ENCODE peak calls at places on chromosome 19, in seven cellular contexts. One of them, this sample, is unnamed.

GRCh38 chr19:29971002-29971401 is 29.0 kb downstream of the URI1 start:
- DNase-seq in stimulated activated CD8-positive, alpha-beta memory T cell treated with anti-CD3 and anti-CD28 coated beads, Interleukin-4, amount 100 ng/mL, for 24 hours: no peak
- DNase-seq in BJ: no peak
- DNase-seq in stimulated activated CD4-positive, alpha-beta T cell treated with anti-CD3 and anti-CD28 coated beads, Interleukin-12 subunit alpha, Interleukin-12 subunit beta, amount 100 ng/mL, for 24 hours: no peak
- DNase-seq in ELF-1: no peak
- DNase-seq in T-helper 1 cell: no peak
- DNase-seq in activated CD8-positive, alpha-beta memory T cell treated with anti-CD3 and anti-CD28 coated beads for 1 hour: no peak
- DNase-seq in this sample: no peak

GRCh38 chr19:39401549-39402416 is 4.9 kb upstream of the ZFP36 start:
- DNase-seq in stimulated activated CD8-positive, alpha-beta memory T cell treated with anti-CD3 and anti-CD28 coated beads, Interleukin-4, amount 100 ng/mL, for 24 hours: peak
- DNase-seq in BJ: no peak
- DNase-seq in stimulated activated CD4-positive, alpha-beta T cell treated with anti-CD3 and anti-CD28 coated beads, Interleukin-12 subunit alpha, Interleukin-12 subunit beta, amount 100 ng/mL, for 24 hours: peak
- DNase-seq in ELF-1: peak
- DNase-seq in T-helper 1 cell: peak
- DNase-seq in activated CD8-positive, alpha-beta memory T cell treated with anti-CD3 and anti-CD28 coated beads for 1 hour: peak
- DNase-seq in this sample: no peak

GRCh38 chr19:19821366-19822147 is at the start of gene ZNF506:
- DNase-seq in stimulated activated CD8-positive, alpha-beta memory T cell treated with anti-CD3 and anti-CD28 coated beads, Interleukin-4, amount 100 ng/mL, for 24 hours: peak
- DNase-seq in BJ: peak
- DNase-seq in stimulated activated CD4-positive, alpha-beta T cell treated with anti-CD3 and anti-CD28 coated beads, Interleukin-12 subunit alpha, Interleukin-12 subunit beta, amount 100 ng/mL, for 24 hours: peak
- DNase-seq in ELF-1: peak
- DNase-seq in T-helper 1 cell: peak
- DNase-seq in activated CD8-positive, alpha-beta memory T cell treated with anti-CD3 and anti-CD28 coated beads for 1 hour: peak
- DNase-seq in this sample: peak

GRCh38 chr19:15443838-15444237 is 5.9 kb downstream of the WIZ start:
- DNase-seq in stimulated activated CD8-positive, alpha-beta memory T cell treated with anti-CD3 and anti-CD28 coated beads, Interleukin-4, amount 100 ng/mL, for 24 hours: no peak
- DNase-seq in BJ: no peak
- DNase-seq in stimulated activated CD4-positive, alpha-beta T cell treated with anti-CD3 and anti-CD28 coated beads, Interleukin-12 subunit alpha, Interleukin-12 subunit beta, amount 100 ng/mL, for 24 hours: no peak
- DNase-seq in ELF-1: no peak
- DNase-seq in T-helper 1 cell: no peak
- DNase-seq in activated CD8-positive, alpha-beta memory T cell treated with anti-CD3 and anti-CD28 coated beads for 1 hour: no peak
- DNase-seq in this sample: no peak

GRCh38 chr19:54325194-54325621 is 12.2 kb upstream of the LILRA5 start:
- DNase-seq in stimulated activated CD8-positive, alpha-beta memory T cell treated with anti-CD3 and anti-CD28 coated beads, Interleukin-4, amount 100 ng/mL, for 24 hours: no peak
- DNase-seq in BJ: no peak
- DNase-seq in stimulated activated CD4-positive, alpha-beta T cell treated with anti-CD3 and anti-CD28 coated beads, Interleukin-12 subunit alpha, Interleukin-12 subunit beta, amount 100 ng/mL, for 24 hours: no peak
- DNase-seq in ELF-1: peak
- DNase-seq in T-helper 1 cell: peak
- DNase-seq in activated CD8-positive, alpha-beta memory T cell treated with anti-CD3 and anti-CD28 coated beads for 1 hour: peak
- DNase-seq in this sample: no peak

GRCh38 chr19:5814123-5814839 is 9.4 kb downstream of the NRTN start:
- DNase-seq in stimulated activated CD8-positive, alpha-beta memory T cell treated with anti-CD3 and anti-CD28 coated beads, Interleukin-4, amount 100 ng/mL, for 24 hours: no peak
- DNase-seq in BJ: no peak
- DNase-seq in stimulated activated CD4-positive, alpha-beta T cell treated with anti-CD3 and anti-CD28 coated beads, Interleukin-12 subunit alpha, Interleukin-12 subunit beta, amount 100 ng/mL, for 24 hours: no peak
- DNase-seq in ELF-1: no peak
- DNase-seq in T-helper 1 cell: no peak
- DNase-seq in activated CD8-positive, alpha-beta memory T cell treated with anti-CD3 and anti-CD28 coated beads for 1 hour: no peak
- DNase-seq in this sample: no peak

GRCh38 chr19:53809518-53810186 is 14.5 kb downstream of the NLRP12 start:
- DNase-seq in stimulated activated CD8-positive, alpha-beta memory T cell treated with anti-CD3 and anti-CD28 coated beads, Interleukin-4, amount 100 ng/mL, for 24 hours: no peak
- DNase-seq in BJ: no peak
- DNase-seq in stimulated activated CD4-positive, alpha-beta T cell treated with anti-CD3 and anti-CD28 coated beads, Interleukin-12 subunit alpha, Interleukin-12 subunit beta, amount 100 ng/mL, for 24 hours: no peak
- DNase-seq in ELF-1: peak
- DNase-seq in T-helper 1 cell: no peak
- DNase-seq in activated CD8-positive, alpha-beta memory T cell treated with anti-CD3 and anti-CD28 coated beads for 1 hour: no peak
- DNase-seq in this sample: no peak

GRCh38 chr19:6800991-6801396 is 28.5 kb downstream of the VAV1 start:
- DNase-seq in stimulated activated CD8-positive, alpha-beta memory T cell treated with anti-CD3 and anti-CD28 coated beads, Interleukin-4, amount 100 ng/mL, for 24 hours: no peak
- DNase-seq in BJ: no peak
- DNase-seq in stimulated activated CD4-positive, alpha-beta T cell treated with anti-CD3 and anti-CD28 coated beads, Interleukin-12 subunit alpha, Interleukin-12 subunit beta, amount 100 ng/mL, for 24 hours: no peak
- DNase-seq in ELF-1: peak
- DNase-seq in T-helper 1 cell: no peak
- DNase-seq in activated CD8-positive, alpha-beta memory T cell treated with anti-CD3 and anti-CD28 coated beads for 1 hour: no peak
- DNase-seq in this sample: no peak

GRCh38 chr19:797528-798414 is 519 bp downstream of the PTBP1 start:
- DNase-seq in stimulated activated CD8-positive, alpha-beta memory T cell treated with anti-CD3 and anti-CD28 coated beads, Interleukin-4, amount 100 ng/mL, for 24 hours: peak
- DNase-seq in BJ: peak
- DNase-seq in stimulated activated CD4-positive, alpha-beta T cell treated with anti-CD3 and anti-CD28 coated beads, Interleukin-12 subunit alpha, Interleukin-12 subunit beta, amount 100 ng/mL, for 24 hours: peak
- DNase-seq in ELF-1: peak
- DNase-seq in T-helper 1 cell: peak
- DNase-seq in activated CD8-positive, alpha-beta memory T cell treated with anti-CD3 and anti-CD28 coated beads for 1 hour: peak
- DNase-seq in this sample: peak

GRCh38 chr19:46371371-46371901 is 24.5 kb downstream of the PPP5C start:
- DNase-seq in stimulated activated CD8-positive, alpha-beta memory T cell treated with anti-CD3 and anti-CD28 coated beads, Interleukin-4, amount 100 ng/mL, for 24 hours: no peak
- DNase-seq in BJ: no peak
- DNase-seq in stimulated activated CD4-positive, alpha-beta T cell treated with anti-CD3 and anti-CD28 coated beads, Interleukin-12 subunit alpha, Interleukin-12 subunit beta, amount 100 ng/mL, for 24 hours: no peak
- DNase-seq in ELF-1: no peak
- DNase-seq in T-helper 1 cell: no peak
- DNase-seq in activated CD8-positive, alpha-beta memory T cell treated with anti-CD3 and anti-CD28 coated beads for 1 hour: no peak
- DNase-seq in this sample: no peak

GRCh38 chr19:41409288-41409687 is 11.7 kb downstream of the BCKDHA start:
- DNase-seq in stimulated activated CD8-positive, alpha-beta memory T cell treated with anti-CD3 and anti-CD28 coated beads, Interleukin-4, amount 100 ng/mL, for 24 hours: no peak
- DNase-seq in BJ: no peak
- DNase-seq in stimulated activated CD4-positive, alpha-beta T cell treated with anti-CD3 and anti-CD28 coated beads, Interleukin-12 subunit alpha, Interleukin-12 subunit beta, amount 100 ng/mL, for 24 hours: no peak
- DNase-seq in ELF-1: peak
- DNase-seq in T-helper 1 cell: no peak
- DNase-seq in activated CD8-positive, alpha-beta memory T cell treated with anti-CD3 and anti-CD28 coated beads for 1 hour: no peak
- DNase-seq in this sample: no peak

GRCh38 chr19:55526216-55527196 is 10.4 kb downstream of the SBK2 start:
- DNase-seq in stimulated activated CD8-positive, alpha-beta memory T cell treated with anti-CD3 and anti-CD28 coated beads, Interleukin-4, amount 100 ng/mL, for 24 hours: no peak
- DNase-seq in BJ: no peak
- DNase-seq in stimulated activated CD4-positive, alpha-beta T cell treated with anti-CD3 and anti-CD28 coated beads, Interleukin-12 subunit alpha, Interleukin-12 subunit beta, amount 100 ng/mL, for 24 hours: no peak
- DNase-seq in ELF-1: peak
- DNase-seq in T-helper 1 cell: no peak
- DNase-seq in activated CD8-positive, alpha-beta memory T cell treated with anti-CD3 and anti-CD28 coated beads for 1 hour: no peak
- DNase-seq in this sample: no peak

GRCh38 chr19:38031423-38031770 is 124.4 kb downstream of the SIPA1L3 start:
- DNase-seq in stimulated activated CD8-positive, alpha-beta memory T cell treated with anti-CD3 and anti-CD28 coated beads, Interleukin-4, amount 100 ng/mL, for 24 hours: no peak
- DNase-seq in BJ: no peak
- DNase-seq in stimulated activated CD4-positive, alpha-beta T cell treated with anti-CD3 and anti-CD28 coated beads, Interleukin-12 subunit alpha, Interleukin-12 subunit beta, amount 100 ng/mL, for 24 hours: no peak
- DNase-seq in ELF-1: no peak
- DNase-seq in T-helper 1 cell: no peak
- DNase-seq in activated CD8-positive, alpha-beta memory T cell treated with anti-CD3 and anti-CD28 coated beads for 1 hour: no peak
- DNase-seq in this sample: no peak

GRCh38 chr19:14072535-14073231 is at the start of gene MISP3:
- DNase-seq in stimulated activated CD8-positive, alpha-beta memory T cell treated with anti-CD3 and anti-CD28 coated beads, Interleukin-4, amount 100 ng/mL, for 24 hours: no peak
- DNase-seq in BJ: no peak
- DNase-seq in stimulated activated CD4-positive, alpha-beta T cell treated with anti-CD3 and anti-CD28 coated beads, Interleukin-12 subunit alpha, Interleukin-12 subunit beta, amount 100 ng/mL, for 24 hours: no peak
- DNase-seq in ELF-1: peak
- DNase-seq in T-helper 1 cell: no peak
- DNase-seq in activated CD8-positive, alpha-beta memory T cell treated with anti-CD3 and anti-CD28 coated beads for 1 hour: no peak
- DNase-seq in this sample: no peak

GRCh38 chr19:52442179-52442578 is 11.2 kb upstream of the ZNF578 start:
- DNase-seq in stimulated activated CD8-positive, alpha-beta memory T cell treated with anti-CD3 and anti-CD28 coated beads, Interleukin-4, amount 100 ng/mL, for 24 hours: no peak
- DNase-seq in BJ: no peak
- DNase-seq in stimulated activated CD4-positive, alpha-beta T cell treated with anti-CD3 and anti-CD28 coated beads, Interleukin-12 subunit alpha, Interleukin-12 subunit beta, amount 100 ng/mL, for 24 hours: no peak
- DNase-seq in ELF-1: no peak
- DNase-seq in T-helper 1 cell: no peak
- DNase-seq in activated CD8-positive, alpha-beta memory T cell treated with anti-CD3 and anti-CD28 coated beads for 1 hour: no peak
- DNase-seq in this sample: no peak

GRCh38 chr19:6092329-6093286 is 17.7 kb downstream of the RFX2 start:
- DNase-seq in stimulated activated CD8-positive, alpha-beta memory T cell treated with anti-CD3 and anti-CD28 coated beads, Interleukin-4, amount 100 ng/mL, for 24 hours: no peak
- DNase-seq in BJ: peak
- DNase-seq in stimulated activated CD4-positive, alpha-beta T cell treated with anti-CD3 and anti-CD28 coated beads, Interleukin-12 subunit alpha, Interleukin-12 subunit beta, amount 100 ng/mL, for 24 hours: no peak
- DNase-seq in ELF-1: peak
- DNase-seq in T-helper 1 cell: no peak
- DNase-seq in activated CD8-positive, alpha-beta memory T cell treated with anti-CD3 and anti-CD28 coated beads for 1 hour: no peak
- DNase-seq in this sample: no peak

GRCh38 chr19:39428309-39429112 is 7.2 kb downstream of the RPS16 start:
- DNase-seq in stimulated activated CD8-positive, alpha-beta memory T cell treated with anti-CD3 and anti-CD28 coated beads, Interleukin-4, amount 100 ng/mL, for 24 hours: no peak
- DNase-seq in BJ: peak
- DNase-seq in stimulated activated CD4-positive, alpha-beta T cell treated with anti-CD3 and anti-CD28 coated beads, Interleukin-12 subunit alpha, Interleukin-12 subunit beta, amount 100 ng/mL, for 24 hours: no peak
- DNase-seq in ELF-1: peak
- DNase-seq in T-helper 1 cell: no peak
- DNase-seq in activated CD8-positive, alpha-beta memory T cell treated with anti-CD3 and anti-CD28 coated beads for 1 hour: no peak
- DNase-seq in this sample: no peak

GRCh38 chr19:41847351-41848105 is 2.7 kb downstream of the DMRTC2 start:
- DNase-seq in stimulated activated CD8-positive, alpha-beta memory T cell treated with anti-CD3 and anti-CD28 coated beads, Interleukin-4, amount 100 ng/mL, for 24 hours: no peak
- DNase-seq in BJ: no peak
- DNase-seq in stimulated activated CD4-positive, alpha-beta T cell treated with anti-CD3 and anti-CD28 coated beads, Interleukin-12 subunit alpha, Interleukin-12 subunit beta, amount 100 ng/mL, for 24 hours: no peak
- DNase-seq in ELF-1: no peak
- DNase-seq in T-helper 1 cell: no peak
- DNase-seq in activated CD8-positive, alpha-beta memory T cell treated with anti-CD3 and anti-CD28 coated beads for 1 hour: no peak
- DNase-seq in this sample: no peak

GRCh38 chr19:15583346-15583745 is 31.7 kb upstream of the CYP4F8 start:
- DNase-seq in stimulated activated CD8-positive, alpha-beta memory T cell treated with anti-CD3 and anti-CD28 coated beads, Interleukin-4, amount 100 ng/mL, for 24 hours: no peak
- DNase-seq in BJ: no peak
- DNase-seq in stimulated activated CD4-positive, alpha-beta T cell treated with anti-CD3 and anti-CD28 coated beads, Interleukin-12 subunit alpha, Interleukin-12 subunit beta, amount 100 ng/mL, for 24 hours: no peak
- DNase-seq in ELF-1: no peak
- DNase-seq in T-helper 1 cell: no peak
- DNase-seq in activated CD8-positive, alpha-beta memory T cell treated with anti-CD3 and anti-CD28 coated beads for 1 hour: no peak
- DNase-seq in this sample: no peak

GRCh38 chr19:15129856-15130580 is 22.8 kb downstream of the SYDE1 start:
- DNase-seq in stimulated activated CD8-positive, alpha-beta memory T cell treated with anti-CD3 and anti-CD28 coated beads, Interleukin-4, amount 100 ng/mL, for 24 hours: no peak
- DNase-seq in BJ: no peak
- DNase-seq in stimulated activated CD4-positive, alpha-beta T cell treated with anti-CD3 and anti-CD28 coated beads, Interleukin-12 subunit alpha, Interleukin-12 subunit beta, amount 100 ng/mL, for 24 hours: no peak
- DNase-seq in ELF-1: peak
- DNase-seq in T-helper 1 cell: no peak
- DNase-seq in activated CD8-positive, alpha-beta memory T cell treated with anti-CD3 and anti-CD28 coated beads for 1 hour: no peak
- DNase-seq in this sample: no peak

GRCh38 chr19:51131780-51132680 is 7.3 kb downstream of the SIGLEC9 start:
- DNase-seq in stimulated activated CD8-positive, alpha-beta memory T cell treated with anti-CD3 and anti-CD28 coated beads, Interleukin-4, amount 100 ng/mL, for 24 hours: no peak
- DNase-seq in BJ: no peak
- DNase-seq in stimulated activated CD4-positive, alpha-beta T cell treated with anti-CD3 and anti-CD28 coated beads, Interleukin-12 subunit alpha, Interleukin-12 subunit beta, amount 100 ng/mL, for 24 hours: no peak
- DNase-seq in ELF-1: peak
- DNase-seq in T-helper 1 cell: no peak
- DNase-seq in activated CD8-positive, alpha-beta memory T cell treated with anti-CD3 and anti-CD28 coated beads for 1 hour: no peak
- DNase-seq in this sample: no peak

GRCh38 chr19:14381689-14382474 is 638 bp downstream of the ADGRE5 start:
- DNase-seq in stimulated activated CD8-positive, alpha-beta memory T cell treated with anti-CD3 and anti-CD28 coated beads, Interleukin-4, amount 100 ng/mL, for 24 hours: peak
- DNase-seq in BJ: peak
- DNase-seq in stimulated activated CD4-positive, alpha-beta T cell treated with anti-CD3 and anti-CD28 coated beads, Interleukin-12 subunit alpha, Interleukin-12 subunit beta, amount 100 ng/mL, for 24 hours: no peak
- DNase-seq in ELF-1: no peak
- DNase-seq in T-helper 1 cell: peak
- DNase-seq in activated CD8-positive, alpha-beta memory T cell treated with anti-CD3 and anti-CD28 coated beads for 1 hour: peak
- DNase-seq in this sample: no peak

GRCh38 chr19:19459099-19459498 is 53.6 kb downstream of the GATAD2A start:
- DNase-seq in stimulated activated CD8-positive, alpha-beta memory T cell treated with anti-CD3 and anti-CD28 coated beads, Interleukin-4, amount 100 ng/mL, for 24 hours: no peak
- DNase-seq in BJ: no peak
- DNase-seq in stimulated activated CD4-positive, alpha-beta T cell treated with anti-CD3 and anti-CD28 coated beads, Interleukin-12 subunit alpha, Interleukin-12 subunit beta, amount 100 ng/mL, for 24 hours: no peak
- DNase-seq in ELF-1: no peak
- DNase-seq in T-helper 1 cell: no peak
- DNase-seq in activated CD8-positive, alpha-beta memory T cell treated with anti-CD3 and anti-CD28 coated beads for 1 hour: no peak
- DNase-seq in this sample: no peak

GRCh38 chr19:51971624-51972023 is 15.0 kb downstream of the ZNF350 start:
- DNase-seq in stimulated activated CD8-positive, alpha-beta memory T cell treated with anti-CD3 and anti-CD28 coated beads, Interleukin-4, amount 100 ng/mL, for 24 hours: no peak
- DNase-seq in BJ: no peak
- DNase-seq in stimulated activated CD4-positive, alpha-beta T cell treated with anti-CD3 and anti-CD28 coated beads, Interleukin-12 subunit alpha, Interleukin-12 subunit beta, amount 100 ng/mL, for 24 hours: no peak
- DNase-seq in ELF-1: no peak
- DNase-seq in T-helper 1 cell: no peak
- DNase-seq in activated CD8-positive, alpha-beta memory T cell treated with anti-CD3 and anti-CD28 coated beads for 1 hour: no peak
- DNase-seq in this sample: no peak

GRCh38 chr19:15893498-15893897 is 4.4 kb downstream of the CYP4F2 start:
- DNase-seq in stimulated activated CD8-positive, alpha-beta memory T cell treated with anti-CD3 and anti-CD28 coated beads, Interleukin-4, amount 100 ng/mL, for 24 hours: no peak
- DNase-seq in BJ: no peak
- DNase-seq in stimulated activated CD4-positive, alpha-beta T cell treated with anti-CD3 and anti-CD28 coated beads, Interleukin-12 subunit alpha, Interleukin-12 subunit beta, amount 100 ng/mL, for 24 hours: no peak
- DNase-seq in ELF-1: no peak
- DNase-seq in T-helper 1 cell: no peak
- DNase-seq in activated CD8-positive, alpha-beta memory T cell treated with anti-CD3 and anti-CD28 coated beads for 1 hour: no peak
- DNase-seq in this sample: no peak

GRCh38 chr19:18961767-18962423 is 20.9 kb upstream of the HOMER3 start:
- DNase-seq in stimulated activated CD8-positive, alpha-beta memory T cell treated with anti-CD3 and anti-CD28 coated beads, Interleukin-4, amount 100 ng/mL, for 24 hours: no peak
- DNase-seq in BJ: no peak
- DNase-seq in stimulated activated CD4-positive, alpha-beta T cell treated with anti-CD3 and anti-CD28 coated beads, Interleukin-12 subunit alpha, Interleukin-12 subunit beta, amount 100 ng/mL, for 24 hours: no peak
- DNase-seq in ELF-1: peak
- DNase-seq in T-helper 1 cell: no peak
- DNase-seq in activated CD8-positive, alpha-beta memory T cell treated with anti-CD3 and anti-CD28 coated beads for 1 hour: no peak
- DNase-seq in this sample: no peak

GRCh38 chr19:2433854-2434253 is 6.5 kb upstream of the TIMM13 start:
- DNase-seq in stimulated activated CD8-positive, alpha-beta memory T cell treated with anti-CD3 and anti-CD28 coated beads, Interleukin-4, amount 100 ng/mL, for 24 hours: no peak
- DNase-seq in BJ: no peak
- DNase-seq in stimulated activated CD4-positive, alpha-beta T cell treated with anti-CD3 and anti-CD28 coated beads, Interleukin-12 subunit alpha, Interleukin-12 subunit beta, amount 100 ng/mL, for 24 hours: no peak
- DNase-seq in ELF-1: no peak
- DNase-seq in T-helper 1 cell: no peak
- DNase-seq in activated CD8-positive, alpha-beta memory T cell treated with anti-CD3 and anti-CD28 coated beads for 1 hour: no peak
- DNase-seq in this sample: no peak

GRCh38 chr19:38506723-38507550 is 73.4 kb downstream of the RYR1 start:
- DNase-seq in stimulated activated CD8-positive, alpha-beta memory T cell treated with anti-CD3 and anti-CD28 coated beads, Interleukin-4, amount 100 ng/mL, for 24 hours: peak
- DNase-seq in BJ: no peak
- DNase-seq in stimulated activated CD4-positive, alpha-beta T cell treated with anti-CD3 and anti-CD28 coated beads, Interleukin-12 subunit alpha, Interleukin-12 subunit beta, amount 100 ng/mL, for 24 hours: peak
- DNase-seq in ELF-1: peak
- DNase-seq in T-helper 1 cell: peak
- DNase-seq in activated CD8-positive, alpha-beta memory T cell treated with anti-CD3 and anti-CD28 coated beads for 1 hour: peak
- DNase-seq in this sample: peak

GRCh38 chr19:21593934-21594844 is 88.8 kb downstream of the ZNF429 start:
- DNase-seq in stimulated activated CD8-positive, alpha-beta memory T cell treated with anti-CD3 and anti-CD28 coated beads, Interleukin-4, amount 100 ng/mL, for 24 hours: no peak
- DNase-seq in BJ: no peak
- DNase-seq in stimulated activated CD4-positive, alpha-beta T cell treated with anti-CD3 and anti-CD28 coated beads, Interleukin-12 subunit alpha, Interleukin-12 subunit beta, amount 100 ng/mL, for 24 hours: no peak
- DNase-seq in ELF-1: no peak
- DNase-seq in T-helper 1 cell: no peak
- DNase-seq in activated CD8-positive, alpha-beta memory T cell treated with anti-CD3 and anti-CD28 coated beads for 1 hour: no peak
- DNase-seq in this sample: no peak

GRCh38 chr19:45322311-45322710 is 364 bp downstream of the CKM start:
- DNase-seq in stimulated activated CD8-positive, alpha-beta memory T cell treated with anti-CD3 and anti-CD28 coated beads, Interleukin-4, amount 100 ng/mL, for 24 hours: no peak
- DNase-seq in BJ: no peak
- DNase-seq in stimulated activated CD4-positive, alpha-beta T cell treated with anti-CD3 and anti-CD28 coated beads, Interleukin-12 subunit alpha, Interleukin-12 subunit beta, amount 100 ng/mL, for 24 hours: no peak
- DNase-seq in ELF-1: no peak
- DNase-seq in T-helper 1 cell: no peak
- DNase-seq in activated CD8-positive, alpha-beta memory T cell treated with anti-CD3 and anti-CD28 coated beads for 1 hour: no peak
- DNase-seq in this sample: no peak

GRCh38 chr19:18436651-18437478 is 1.1 kb downstream of the ISYNA1 start:
- DNase-seq in stimulated activated CD8-positive, alpha-beta memory T cell treated with anti-CD3 and anti-CD28 coated beads, Interleukin-4, amount 100 ng/mL, for 24 hours: peak
- DNase-seq in BJ: no peak
- DNase-seq in stimulated activated CD4-positive, alpha-beta T cell treated with anti-CD3 and anti-CD28 coated beads, Interleukin-12 subunit alpha, Interleukin-12 subunit beta, amount 100 ng/mL, for 24 hours: no peak
- DNase-seq in ELF-1: peak
- DNase-seq in T-helper 1 cell: peak
- DNase-seq in activated CD8-positive, alpha-beta memory T cell treated with anti-CD3 and anti-CD28 coated beads for 1 hour: peak
- DNase-seq in this sample: no peak

GRCh38 chr19:1837625-1838105 is 10.6 kb downstream of the REXO1 start:
- DNase-seq in stimulated activated CD8-positive, alpha-beta memory T cell treated with anti-CD3 and anti-CD28 coated beads, Interleukin-4, amount 100 ng/mL, for 24 hours: peak
- DNase-seq in BJ: no peak
- DNase-seq in stimulated activated CD4-positive, alpha-beta T cell treated with anti-CD3 and anti-CD28 coated beads, Interleukin-12 subunit alpha, Interleukin-12 subunit beta, amount 100 ng/mL, for 24 hours: no peak
- DNase-seq in ELF-1: peak
- DNase-seq in T-helper 1 cell: peak
- DNase-seq in activated CD8-positive, alpha-beta memory T cell treated with anti-CD3 and anti-CD28 coated beads for 1 hour: peak
- DNase-seq in this sample: no peak

This sample was measured in esophagus squamous epithelium.